ENCODE peak calls at places on chromosomes 16 and 17, in four cellular contexts. F is HS-5, D is Calu3, W is cardiac muscle cell. Z is an unnamed sample.

GRCh38 chr16:85431431-85432124 is 181.5 kb upstream of the GSE1 start:
- DNase-seq in F (no peak), D (no peak), W (no peak), Z (no peak)

GRCh38 chr16:3651461-3652372 is 2.8 kb upstream of the DNASE1 start:
- DNase-seq in F (no peak), D (no peak), W (no peak), Z (no peak)

GRCh38 chr17:67244621-67245072 is 349 bp downstream of the HELZ start:
- DNase-seq in F (no peak), D (peak; percentile 21), W (no peak), Z (no peak)

GRCh38 chr17:78789663-78790181 is 7.6 kb upstream of the CYTH1 start:
- DNase-seq in F (no peak), D (no peak), W (peak; percentile 60), Z (no peak)

GRCh38 chr16:73268311-73268997 is 220.5 kb upstream of the ZFHX3 start:
- DNase-seq in F (no peak), D (no peak), W (peak; percentile 6), Z (no peak)

GRCh38 chr16:27759947-27760844 is 210.3 kb downstream of the KATNIP start:
- DNase-seq in F (no peak), D (no peak), W (no peak), Z (no peak)

GRCh38 chr17:64152428-64153125 is 22.6 kb upstream of the ERN1 start:
- DNase-seq in F (no peak), D (no peak), W (no peak), Z (no peak)

GRCh38 chr16:1997591-1998359 is 8.0 kb downstream of the SYNGR3 start:
- DNase-seq in F (no peak), D (no peak), W (no peak), Z (no peak)

GRCh38 chr16:81446318-81447275 is 2.0 kb downstream of the CMIP start:
- DNase-seq in F (no peak), D (peak; percentile 65), W (no peak), Z (peak; percentile 47)

GRCh38 chr16:23482778-23483177 is 27.5 kb downstream of the GGA2 start:
- DNase-seq in F (no peak), D (no peak), W (no peak), Z (no peak)

GRCh38 chr16:3861808-3862451 is 18.6 kb downstream of the CREBBP start:
- DNase-seq in F (no peak), D (no peak), W (no peak), Z (peak; percentile 72)

GRCh38 chr17:42009170-42009569 is 8.1 kb downstream of the DNAJC7 start:
- DNase-seq in F (no peak), D (no peak), W (no peak), Z (no peak)

GRCh38 chr17:37818689-37819088 is 73.8 kb upstream of the HNF1B start:
- DNase-seq in F (no peak), D (peak; percentile 77), W (no peak), Z (no peak)

GRCh38 chr16:85448557-85449194 is 164.4 kb upstream of the GSE1 start:
- DNase-seq in F (no peak), D (no peak), W (no peak), Z (no peak)

GRCh38 chr16:75224281-75224680 is 5.5 kb downstream of the CTRB1 start:
- DNase-seq in F (no peak), D (no peak), W (no peak), Z (no peak)

GRCh38 chr16:89098767-89099430 is 5.2 kb downstream of the ACSF3 start:
- DNase-seq in F (no peak), D (no peak), W (no peak), Z (no peak)

GRCh38 chr17:9729034-9729650 is 62.2 kb downstream of the DHRS7C start:
- DNase-seq in F (peak; percentile 15), D (peak; percentile 13), W (peak; percentile 69), Z (peak; percentile 54)

GRCh38 chr17:43384476-43384862 is 14.3 kb upstream of the ARL4D start:
- DNase-seq in F (no peak), D (no peak), W (no peak), Z (no peak)

GRCh38 chr17:12536021-12536420 is 129.7 kb upstream of the MYOCD start:
- DNase-seq in F (no peak), D (no peak), W (no peak), Z (no peak)

GRCh38 chr17:11356371-11356770 is 115.4 kb downstream of the SHISA6 start:
- DNase-seq in F (no peak), D (no peak), W (no peak), Z (no peak)

GRCh38 chr16:31260136-31260931 is 559 bp downstream of the ITGAM start:
- DNase-seq in F (no peak), D (no peak), W (no peak), Z (no peak)

GRCh38 chr16:89324056-89325010 is 106.8 kb downstream of the ZNF778 start:
- DNase-seq in F (peak; percentile 68), D (no peak), W (peak; percentile 60), Z (no peak)

GRCh38 chr17:48636177-48637018 is 10.2 kb upstream of the HOXB9 start:
- DNase-seq in F (no peak), D (no peak), W (peak; percentile 66), Z (peak; percentile 88)

GRCh38 chr16:68993885-68994284 is 111.6 kb upstream of the HAS3 start:
- DNase-seq in F (peak; percentile 83), D (peak; percentile 4), W (peak; percentile 79), Z (no peak)

GRCh38 chr16:898761-899677 is 71.8 kb downstream of the LMF1 start:
- DNase-seq in F (no peak), D (no peak), W (no peak), Z (no peak)

GRCh38 chr17:8118769-8119574 is 658 bp upstream of the ALOXE3 start:
- DNase-seq in F (no peak), D (peak; percentile 85), W (peak; percentile 84), Z (peak; percentile 95)

GRCh38 chr17:78378225-78379133 is at the start of gene PGS1:
- DNase-seq in F (no peak), D (peak; percentile 83), W (peak; percentile 80), Z (peak; percentile 81)

GRCh38 chr17:3773511-3773910 is 27.5 kb downstream of the ITGAE start:
- DNase-seq in F (peak; percentile 18), D (no peak), W (peak; percentile 29), Z (no peak)

GRCh38 chr17:6591599-6592158 is 35.3 kb upstream of the PITPNM3 start:
- DNase-seq in F (peak; percentile 55), D (peak; percentile 32), W (peak; percentile 84), Z (no peak)

GRCh38 chr17:9890124-9890523 is 14.9 kb downstream of the RCVRN start:
- DNase-seq in F (no peak), D (peak; percentile 37), W (peak; percentile 62), Z (no peak)

GRCh38 chr17:18143044-18143936 is 34.7 kb downstream of the MYO15A start:
- DNase-seq in F (no peak), D (no peak), W (peak; percentile 25), Z (peak; percentile 33)

GRCh38 chr17:28950017-28950751 is 1.1 kb downstream of the PHF12 start:
- DNase-seq in F (no peak), D (peak; percentile 46), W (peak; percentile 54), Z (peak; percentile 73)

GRCh38 chr17:63477471-63478440 is 895 bp downstream of the ACE start:
- DNase-seq in F (no peak), D (peak; percentile 11), W (peak; percentile 18), Z (no peak)

GRCh38 chr17:43820759-43821158 is 12.2 kb downstream of the MPP3 start:
- DNase-seq in F (no peak), D (no peak), W (no peak), Z (no peak)

GRCh38 chr16:82627811-82628339 is 1.1 kb downstream of the CDH13 start:
- DNase-seq in F (no peak), D (no peak), W (peak; percentile 47), Z (no peak)

GRCh38 chr17:70320642-70321345 is 151.5 kb downstream of the KCNJ2 start:
- DNase-seq in F (no peak), D (no peak), W (peak; percentile 94), Z (no peak)

GRCh38 chr16:73122604-73123386 is 74.9 kb upstream of the ZFHX3 start:
- DNase-seq in F (no peak), D (no peak), W (peak; percentile 72), Z (no peak)